ENCODE peak calls at places on chromosomes 6 and 20, in six cellular contexts. S is choroid plexus epithelial cell, V is mammary epithelial cell, R is body of pancreas, X is IMR-90, K is astrocyte of the spinal cord. O is an unnamed sample.

GRCh38 chr20:16362642-16363041 is 210.6 kb downstream of the KIF16B start:
- DNase-seq in S (no peak), V (no peak), R (no peak), X (no peak), K (no peak), O (no peak)

GRCh38 chr6:45864651-45865050 is 151.0 kb downstream of the CLIC5 start:
- DNase-seq in S (no peak), V (peak), R (no peak), X (no peak), K (no peak), O (no peak)

GRCh38 chr6:168393126-168393870 is 47.7 kb upstream of the SMOC2 start:
- DNase-seq in S (no peak), V (no peak), R (no peak), X (no peak), K (no peak), O (no peak)

GRCh38 chr6:161128230-161128629 is 136.7 kb downstream of the MAP3K4 start:
- DNase-seq in S (no peak), V (no peak), R (no peak), X (no peak), K (no peak), O (no peak)

GRCh38 chr20:59466107-59466815 is 138.1 kb upstream of the PHACTR3 start:
- DNase-seq in S (no peak), V (no peak), R (no peak), X (no peak), K (no peak), O (no peak)

GRCh38 chr6:39003072-39003471 is 45.5 kb upstream of the GLP1R start:
- DNase-seq in S (peak), V (peak), R (peak), X (no peak), K (no peak), O (no peak)

GRCh38 chr20:21053002-21053762 is 53.0 kb downstream of the LINC00237 start:
- DNase-seq in S (no peak), V (no peak), R (no peak), X (no peak), K (no peak), O (no peak)

GRCh38 chr6:82576284-82576683 is 212.7 kb downstream of the TPBG start:
- DNase-seq in S (no peak), V (no peak), R (no peak), X (no peak), K (no peak), O (no peak)

GRCh38 chr6:159758031-159759001 is 3.5 kb upstream of the ACAT2 start:
- DNase-seq in S (peak), V (peak), R (no peak), X (peak), K (peak), O (peak)

GRCh38 chr6:1348675-1349074 is 36.8 kb downstream of the FOXQ1 start:
- DNase-seq in S (peak), V (no peak), R (no peak), X (peak), K (peak), O (peak)

GRCh38 chr6:3904518-3904917 is 55.3 kb downstream of the FAM50B start:
- DNase-seq in S (no peak), V (no peak), R (no peak), X (no peak), K (no peak), O (no peak)

GRCh38 chr6:56875961-56876360 is 78.9 kb upstream of the BEND6 start:
- DNase-seq in S (no peak), V (no peak), R (no peak), X (peak), K (no peak), O (no peak)

GRCh38 chr6:170049641-170050491 is 241.0 kb downstream of the DLL1 start:
- DNase-seq in S (peak), V (peak), R (peak), X (peak), K (peak), O (no peak)

GRCh38 chr20:11445891-11446290 is 471.8 kb upstream of the BTBD3 start:
- DNase-seq in S (peak), V (no peak), R (no peak), X (peak), K (no peak), O (peak)

GRCh38 chr6:35294308-35294945 is 3.2 kb upstream of the DEF6 start:
- DNase-seq in S (peak), V (peak), R (peak), X (peak), K (peak), O (peak)

GRCh38 chr20:45346851-45347250 is 1.4 kb downstream of the SDC4 start:
- DNase-seq in S (no peak), V (no peak), R (no peak), X (no peak), K (no peak), O (no peak)

GRCh38 chr6:92586236-92586977 is 833.0 kb downstream of the EPHA7 start:
- DNase-seq in S (no peak), V (no peak), R (no peak), X (no peak), K (no peak), O (no peak)
- H3K4me3 ChIP-seq in S (no peak), V (no peak), R (no peak), X (no peak), K (no peak), O (no peak)

GRCh38 chr20:48636301-48636700 is 191.5 kb downstream of the PREX1 start:
- DNase-seq in S (no peak), V (no peak), R (no peak), X (no peak), K (no peak), O (no peak)

GRCh38 chr20:48640871-48641270 is 186.9 kb downstream of the PREX1 start:
- DNase-seq in S (no peak), V (no peak), R (no peak), X (no peak), K (no peak), O (no peak)

GRCh38 chr20:48637461-48637860 is 190.3 kb downstream of the PREX1 start:
- DNase-seq in S (no peak), V (no peak), R (no peak), X (no peak), K (no peak), O (no peak)

GRCh38 chr20:48639899-48640298 is 187.9 kb downstream of the PREX1 start:
- DNase-seq in S (no peak), V (no peak), R (no peak), X (no peak), K (no peak), O (no peak)

DNA sequence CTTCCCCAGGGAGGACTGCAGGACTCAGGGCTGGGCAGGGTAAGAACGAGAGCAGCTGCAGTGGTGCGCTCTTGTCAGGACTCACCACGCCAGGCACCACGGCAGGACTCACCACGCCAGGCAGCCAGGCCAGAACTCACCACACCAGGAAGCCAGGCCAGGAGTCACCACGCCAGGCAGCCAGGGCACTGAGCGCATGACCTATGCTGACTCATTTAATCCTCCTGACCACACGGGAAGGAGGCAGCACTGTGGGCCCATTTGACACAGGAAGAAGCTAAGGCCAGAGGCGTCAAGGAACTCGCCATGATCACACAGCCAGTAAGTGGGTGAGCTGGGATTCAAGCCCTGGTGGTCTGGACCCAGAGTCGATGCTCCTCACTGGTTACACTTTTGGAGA is 189.3 kb downstream of the PREX1 start:
- DNase-seq in S (peak), V (peak), R (no peak), X (peak), K (peak), O (peak)
- TF ChIP-seq CTCF in S (no peak), V (no peak), R (no peak), X (no peak), K (no peak), O (no peak)

DNA sequence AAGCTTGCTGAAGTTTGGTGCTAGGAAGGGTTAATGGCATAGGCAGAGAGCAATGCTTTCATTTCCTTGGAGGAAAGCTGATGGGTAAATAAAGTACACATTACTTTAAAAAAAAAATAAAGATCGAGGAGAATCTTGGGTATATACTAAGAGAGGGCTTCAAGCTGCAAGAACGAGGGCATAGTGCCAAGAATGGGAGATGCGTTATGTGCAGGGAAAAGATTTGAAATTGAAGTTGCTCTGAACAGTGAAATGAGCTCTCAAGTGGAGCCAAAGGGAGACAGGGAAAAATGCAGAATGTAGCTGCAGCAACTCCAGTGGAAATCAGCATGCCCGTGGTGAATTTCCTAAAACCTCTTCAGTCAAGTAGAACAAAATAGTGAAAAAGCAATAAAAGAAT is 11.4 kb upstream of the COL9A1 start:
- DNase-seq in S (peak), V (no peak), R (no peak), X (no peak), K (no peak), O (peak)
- H3K4me3 ChIP-seq in S (no peak), V (no peak), R (no peak), X (no peak), K (no peak), O (no peak)

DNA sequence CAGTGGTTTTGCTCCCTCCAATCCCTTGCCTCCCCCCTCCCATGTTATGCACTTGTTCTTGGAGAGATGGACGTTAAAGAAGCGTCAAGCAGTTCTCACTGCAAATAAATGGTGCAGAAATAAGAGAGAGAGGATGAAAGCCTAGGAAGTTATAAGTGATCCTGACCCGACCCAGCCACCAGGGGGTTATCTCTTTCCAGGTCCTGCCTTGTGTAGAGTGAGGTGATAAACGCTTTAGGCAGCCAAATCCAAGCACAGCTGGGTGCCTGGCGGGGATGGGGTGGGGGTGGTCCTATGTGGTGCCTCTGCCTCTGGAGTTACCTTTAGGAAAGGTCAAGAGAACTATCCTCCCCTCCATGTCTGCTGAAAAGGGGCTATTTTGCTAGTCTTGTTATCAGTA is 9.1 kb upstream of the TFAP2A start:
- DNase-seq in S (no peak), V (no peak), R (no peak), X (no peak), K (no peak), O (no peak)
- TF ChIP-seq CTCF in S (no peak), V (peak), R (no peak), X (peak), K (no peak), O (peak)

GRCh38 chr6:14222956-14223355 is 105.4 kb downstream of the CD83 start:
- DNase-seq in S (no peak), V (no peak), R (no peak), X (no peak), K (no peak), O (no peak)
- H3K4me3 ChIP-seq in S (no peak), V (no peak), R (no peak), X (no peak), K (no peak), O (no peak)

DNA sequence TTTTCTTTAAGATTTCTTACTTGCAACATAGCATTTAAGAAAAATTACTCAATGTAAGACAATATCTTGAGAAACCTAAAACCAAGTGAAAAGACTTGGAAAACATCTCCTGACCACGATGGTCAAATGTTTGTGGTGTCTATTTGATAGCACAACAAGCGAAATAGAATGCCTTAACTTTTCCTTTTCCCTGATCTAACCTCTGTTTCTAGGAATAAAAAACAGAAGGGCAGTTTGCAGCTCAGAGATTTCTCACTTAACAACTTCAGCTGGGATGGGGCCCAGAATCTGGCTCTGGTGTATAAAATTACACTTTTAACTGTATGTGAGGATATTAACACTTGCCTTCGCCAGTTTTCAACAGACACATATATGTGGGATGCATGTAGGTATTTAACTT is 47.6 kb downstream of the AIG1 start:
- DNase-seq in S (peak), V (no peak), R (no peak), X (no peak), K (no peak), O (no peak)
- TF ChIP-seq CTCF in S (no peak), V (no peak), R (no peak), X (no peak), K (no peak), O (no peak)